ENCODE peak calls at places on chromosomes 5 and 9, in six cellular contexts. V is neuronal stem cell, L is H1, D is mesendoderm, R is IMR-90, F is mesenchymal stem cell. H is an unnamed sample.

GRCh38 chr5:69265931-69266330 is 31.2 kb downstream of the CDK7 start:
- DNase-seq in R (no peak), D (peak), F (no peak), L (peak), V (peak), H (peak)

GRCh38 chr5:89546658-89547057 is 663.7 kb upstream of the MEF2C start:
- DNase-seq in R (no peak), F (no peak), V (no peak), D (no peak), L (no peak), H (no peak)

GRCh38 chr9:35954942-35955546 is 2.9 kb downstream of the OR2S2 start:
- DNase-seq in L (no peak), D (peak), F (peak), V (peak), R (peak), H (peak)

GRCh38 chr5:137660349-137660817 is 75.5 kb downstream of the KLHL3 start:
- DNase-seq in V (peak), D (peak), F (peak), R (peak), L (peak), H (peak)

GRCh38 chr9:32423371-32423770 is 38.9 kb downstream of the ACO1 start:
- DNase-seq in V (no peak), R (peak), F (peak), D (no peak), L (no peak), H (no peak)

GRCh38 chr5:170467000-170467707 is 36.7 kb upstream of the KCNIP1 start:
- DNase-seq in F (peak), R (peak), V (no peak), L (no peak), D (no peak), H (no peak)

GRCh38 chr5:55997742-55998351 is 3.1 kb upstream of the IL6ST start:
- DNase-seq in F (peak), L (no peak), V (no peak), R (peak), D (no peak), H (no peak)

GRCh38 chr9:136714876-136715239 is 2.5 kb downstream of the DIPK1B start:
- DNase-seq in V (no peak), D (no peak), F (no peak), L (no peak), R (no peak), H (no peak)

GRCh38 chr5:81268797-81269196 is 32.6 kb upstream of the ZCCHC9 start:
- DNase-seq in D (no peak), R (peak), V (no peak), F (peak), L (no peak), H (no peak)

GRCh38 chr9:12775373-12775962 is 648 bp downstream of the LURAP1L start:
- DNase-seq in L (no peak), D (peak), F (peak), V (peak), R (no peak), H (peak)

GRCh38 chr5:150338546-150338945 is 19.0 kb upstream of the TCOF1 start:
- DNase-seq in L (no peak), R (no peak), F (no peak), D (no peak), V (no peak), H (no peak)

GRCh38 chr5:150339165-150339564 is 18.3 kb upstream of the TCOF1 start:
- DNase-seq in L (no peak), F (no peak), R (no peak), D (no peak), V (no peak), H (no peak)

GRCh38 chr5:150341331-150341730 is 16.2 kb upstream of the TCOF1 start:
- DNase-seq in F (no peak), V (no peak), D (no peak), R (no peak), L (no peak), H (no peak)

GRCh38 chr5:150340614-150341265 is 16.8 kb upstream of the TCOF1 start:
- DNase-seq in D (no peak), F (no peak), R (no peak), L (no peak), V (no peak), H (no peak)

DNA sequence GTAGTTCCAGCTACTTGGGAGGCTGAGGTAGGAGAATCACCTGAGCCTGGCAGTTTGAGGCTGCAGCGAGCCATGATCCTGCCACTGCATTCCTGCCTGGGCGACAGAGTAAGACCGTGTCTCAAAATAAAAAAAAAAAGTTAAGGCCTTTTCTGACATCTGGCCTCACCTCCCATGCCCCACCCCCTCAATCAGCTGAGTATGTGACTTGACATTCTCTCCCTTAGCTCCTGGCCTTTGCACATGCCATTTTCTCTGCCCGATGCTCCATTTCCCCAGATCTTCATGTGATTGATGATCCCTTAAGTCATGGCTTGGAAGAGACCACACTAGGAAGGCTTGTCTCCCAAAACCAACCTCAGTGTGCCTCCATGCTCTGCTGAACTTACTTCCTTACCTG is 17.7 kb upstream of the TCOF1 start:
- DNase-seq in R (no peak), L (no peak), F (no peak), D (no peak), V (no peak), H (no peak)
- H2BK15ac ChIP-seq in R (no peak), L (no peak), F (no peak), D (no peak), V (no peak), H (no peak)

DNA sequence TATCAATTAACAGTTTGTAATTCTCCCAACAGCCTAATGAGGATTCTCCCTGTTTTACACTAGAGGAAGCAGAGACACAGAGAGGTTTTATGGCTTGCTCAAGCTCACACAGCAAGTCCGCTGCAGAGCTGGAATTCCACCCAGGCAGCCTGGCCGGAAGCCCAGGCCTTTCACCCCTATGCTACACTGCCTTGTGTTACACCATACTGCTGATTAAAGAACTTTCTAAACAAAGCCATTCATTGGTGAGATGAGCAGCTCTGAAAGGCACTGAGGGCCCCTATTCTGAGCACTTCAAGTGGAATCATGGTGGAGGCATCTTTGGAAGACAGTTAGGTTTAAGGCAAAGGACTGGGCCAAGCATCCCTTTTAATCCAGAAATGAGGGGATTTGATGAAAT is 14.7 kb upstream of the LARP1 start:
- DNase-seq in F (peak), D (no peak), V (no peak), L (no peak), R (peak), H (no peak)
- H2BK15ac ChIP-seq in F (no peak), D (no peak), V (no peak), L (peak), R (no peak), H (no peak)

GRCh38 chr5:88268414-88269184 is at the start of gene TMEM161B:
- DNase-seq in F (peak), R (peak), D (peak), L (peak), V (peak), H (peak)

GRCh38 chr5:88269222-88269771 is 652 bp upstream of the TMEM161B start:
- DNase-seq in D (no peak), F (peak), L (no peak), V (no peak), R (peak), H (no peak)

GRCh38 chr5:88262116-88262515 is 6.5 kb downstream of the TMEM161B start:
- DNase-seq in L (no peak), V (no peak), F (no peak), D (no peak), R (peak), H (no peak)

DNA sequence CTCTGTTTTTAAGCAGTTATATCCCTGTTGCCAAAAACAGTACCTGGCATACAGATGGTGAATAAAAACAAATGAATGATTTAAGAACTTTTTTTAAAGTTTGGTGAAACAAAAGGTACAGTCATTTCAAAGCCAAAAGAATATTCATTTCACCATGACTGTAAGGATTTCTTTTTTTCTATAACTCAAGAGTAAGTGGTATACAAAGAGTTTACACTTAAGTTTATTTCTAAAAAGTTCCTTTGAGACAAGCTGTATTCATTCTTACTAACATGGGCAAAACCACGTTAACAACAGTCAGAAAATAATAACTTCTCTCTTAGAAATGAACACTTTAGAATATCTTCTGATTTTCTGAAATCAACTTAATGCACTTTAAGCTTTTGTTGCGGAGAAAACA is 5.3 kb downstream of the TMEM161B start:
- DNase-seq in F (no peak), R (no peak), L (no peak), D (no peak), V (no peak), H (no peak)
- H2BK15ac ChIP-seq in F (no peak), R (no peak), L (no peak), D (no peak), V (no peak), H (no peak)

GRCh38 chr5:1975898-1976765 is 93.4 kb upstream of the IRX4 start:
- DNase-seq in R (no peak), F (no peak), D (peak), L (no peak), V (no peak), H (no peak)
- H2BK15ac ChIP-seq in R (no peak), F (no peak), D (no peak), L (no peak), V (no peak), H (no peak)

GRCh38 chr9:3124006-3124405 is 280.1 kb upstream of the PUM3 start:
- DNase-seq in R (no peak), V (no peak), L (peak), D (no peak), F (no peak), H (peak)

GRCh38 chr9:3118081-3118480 is 274.2 kb upstream of the PUM3 start:
- DNase-seq in R (no peak), D (no peak), F (no peak), L (no peak), V (no peak), H (no peak)
- H2BK15ac ChIP-seq in R (no peak), D (no peak), F (no peak), L (no peak), V (no peak), H (no peak)